ENCODE peak calls at places on chromosomes 2 and 18, in five cellular contexts. G is BJ, D is transverse colon, E is tibial artery, O is GM20000. X is an unnamed sample.

GRCh38 chr2:3173031-3173430 is 204.6 kb downstream of the EIPR1 start:
- DNase-seq in G (peak; percentile 4), O (no peak), E (no peak), D (no peak), X (no peak)

GRCh38 chr2:26336719-26337118 is 9.2 kb upstream of the SELENOI start:
- DNase-seq in E (no peak), O (no peak), D (no peak), G (no peak), X (no peak)

GRCh38 chr2:127649684-127650040 is 3.7 kb downstream of the GPR17 start:
- DNase-seq in O (peak; percentile 90), G (no peak), E (peak; percentile 89), D (peak; percentile 88), X (peak; percentile 89)

GRCh38 chr2:67923696-67924095 is 139.1 kb downstream of the C1D start:
- DNase-seq in G (no peak), E (peak; percentile 25), D (no peak), O (no peak), X (no peak)

GRCh38 chr2:24702800-24703199 is 90.4 kb downstream of the PTRHD1 start:
- DNase-seq in D (no peak), E (no peak), O (no peak), G (peak; percentile 88), X (no peak)

GRCh38 chr2:80266231-80266630 is 38.3 kb downstream of the LRRTM1 start:
- DNase-seq in G (no peak), D (no peak), E (no peak), O (no peak), X (no peak)

GRCh38 chr2:136384541-136385303 is 266.8 kb upstream of the CXCR4 start:
- DNase-seq in G (no peak), E (no peak), D (peak; percentile 26), O (peak; percentile 47), X (peak; percentile 31)

GRCh38 chr2:112031473-112031872 is 23.6 kb upstream of the TMEM87B start:
- DNase-seq in D (no peak), G (no peak), O (no peak), E (peak; percentile 41), X (no peak)

GRCh38 chr2:238854246-238854645 is 6.4 kb downstream of the TWIST2 start:
- DNase-seq in G (no peak), D (no peak), O (no peak), E (no peak), X (no peak)

GRCh38 chr2:25654801-25655200 is 18.6 kb downstream of the DTNB start:
- DNase-seq in D (no peak), E (no peak), O (no peak), G (no peak), X (no peak)

GRCh38 chr18:60070631-60071030 is 170.8 kb downstream of the PMAIP1 start:
- DNase-seq in G (no peak), D (no peak), O (no peak), E (no peak), X (no peak)

GRCh38 chr2:44549099-44549471 is 187.3 kb downstream of the CAMKMT start:
- DNase-seq in O (no peak), E (no peak), D (no peak), G (peak; percentile 63), X (no peak)

GRCh38 chr18:59778434-59778833 is 81.2 kb upstream of the CCBE1 start:
- DNase-seq in O (no peak), D (no peak), G (no peak), E (no peak), X (no peak)

GRCh38 chr18:22088029-22088428 is 81.4 kb upstream of the GATA6 start:
- DNase-seq in D (peak; percentile 80), O (no peak), G (no peak), E (no peak), X (no peak)

GRCh38 chr2:159098815-159099455 is 130.5 kb downstream of the TANC1 start:
- DNase-seq in O (no peak), E (no peak), D (no peak), G (no peak), X (no peak)

GRCh38 chr2:133667085-133667484 is 98.8 kb upstream of the NCKAP5 start:
- DNase-seq in G (no peak), D (no peak), E (no peak), O (no peak), X (no peak)

GRCh38 chr2:37776487-37776886 is 105.0 kb upstream of the CDC42EP3 start:
- DNase-seq in D (no peak), G (peak; percentile 60), E (no peak), O (no peak), X (no peak)

GRCh38 chr2:61631321-61631720 is 93.2 kb upstream of the XPO1 start:
- DNase-seq in E (no peak), D (no peak), O (no peak), G (no peak), X (no peak)

GRCh38 chr2:143907801-143908200 is 612.1 kb downstream of the ZEB2 start:
- DNase-seq in E (no peak), G (peak; percentile 37), O (no peak), D (no peak), X (no peak)

GRCh38 chr2:231718799-231719198 is 10.5 kb downstream of the PTMA start:
- DNase-seq in E (no peak), O (no peak), D (no peak), G (no peak), X (no peak)

GRCh38 chr2:231720292-231720691 is 12.0 kb downstream of the PTMA start:
- DNase-seq in O (no peak), D (no peak), G (no peak), E (no peak), X (no peak)

GRCh38 chr2:231722721-231723307 is 14.5 kb downstream of the PTMA start:
- DNase-seq in G (no peak), D (no peak), O (no peak), E (no peak), X (no peak)

GRCh38 chr2:231721641-231722310 is 13.5 kb downstream of the PTMA start:
- DNase-seq in O (no peak), E (no peak), G (no peak), D (no peak), X (no peak)

DNA sequence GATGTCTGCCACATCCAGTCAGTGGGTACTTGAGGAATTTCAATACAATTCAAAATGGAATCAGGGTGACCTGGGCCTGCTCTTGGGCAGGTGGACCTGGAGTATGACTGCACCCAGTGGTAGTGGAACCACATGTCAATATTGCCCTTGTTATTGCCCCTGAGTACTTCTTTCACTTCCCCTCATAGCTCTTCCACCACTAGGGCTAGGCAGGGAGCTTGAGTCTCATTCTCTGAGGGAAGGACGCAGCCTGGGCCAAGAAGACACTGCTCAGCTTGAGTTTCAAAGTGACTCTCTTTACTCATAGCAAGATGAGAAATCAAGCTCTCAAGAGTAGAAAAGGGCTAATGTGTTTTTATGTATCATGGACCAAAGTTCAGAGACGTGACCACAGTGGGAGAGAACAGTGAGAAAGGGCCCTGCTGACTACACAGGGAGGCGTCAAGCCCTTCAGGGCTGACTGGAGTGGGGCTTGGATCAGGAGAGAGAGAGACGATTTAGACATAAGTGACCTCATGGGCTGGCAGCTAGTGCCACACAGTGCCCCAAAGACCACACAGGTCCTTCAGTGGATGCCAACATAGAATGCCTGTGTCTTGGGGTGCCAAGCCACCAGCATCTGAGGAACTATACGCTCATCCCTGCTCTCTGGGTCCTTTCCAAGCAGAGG is 12.8 kb downstream of the PTMA start:
- DNase-seq in E (no peak), D (no peak), O (peak; percentile 61), G (no peak), X (peak; percentile 64)
- TF ChIP-seq CTCF in E (no peak), D (no peak), O (no peak), G (no peak), X (no peak)

DNA sequence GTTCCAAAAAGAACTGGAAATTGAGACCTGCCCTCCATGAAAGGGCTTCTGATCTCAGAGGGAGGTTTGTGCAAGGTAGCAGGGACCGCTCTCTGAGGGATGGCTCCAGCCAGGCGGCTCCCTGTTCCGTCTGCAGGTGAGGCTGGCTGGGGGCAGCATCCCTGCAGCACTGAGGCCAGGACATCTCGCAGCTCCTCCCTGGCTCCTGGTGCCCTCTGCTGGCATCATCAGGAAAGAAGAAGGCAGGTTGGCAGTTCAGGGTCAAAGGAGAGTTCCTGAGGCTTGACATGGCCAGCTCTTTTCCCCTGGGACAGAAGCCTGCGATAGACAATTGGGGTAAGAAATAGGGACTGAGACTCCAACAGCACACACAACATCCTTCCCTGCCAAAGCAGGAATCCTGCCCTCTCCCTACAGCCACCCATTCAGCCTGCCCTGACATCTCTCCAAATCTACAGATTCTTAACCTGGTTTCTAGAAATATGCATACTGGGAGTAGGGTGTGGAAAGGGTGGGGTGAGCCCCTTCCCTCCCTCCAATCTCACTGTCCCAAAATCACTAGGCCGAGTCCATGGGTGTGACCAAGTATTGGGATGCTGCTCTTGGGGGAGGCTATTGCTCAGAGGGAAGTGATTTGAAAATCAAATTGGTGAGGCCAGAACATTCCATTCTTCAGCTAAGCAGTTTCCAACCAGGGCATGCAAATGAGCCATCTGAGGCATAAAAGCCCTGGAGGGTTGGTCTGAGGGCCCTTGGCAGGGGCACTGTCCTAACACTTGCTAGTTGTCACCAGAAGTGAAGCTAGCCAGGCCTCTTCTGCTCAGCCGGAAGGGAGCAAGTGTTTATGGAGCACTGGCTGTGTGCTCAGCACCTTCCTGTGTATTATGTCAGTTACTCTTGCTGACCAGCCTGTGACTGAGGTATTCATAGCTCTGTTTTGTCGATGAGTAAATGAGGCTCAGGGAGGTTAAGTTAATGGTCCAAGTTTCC is 185.4 kb downstream of the TFCP2L1 start:
- DNase-seq in G (no peak), D (peak; percentile 45), O (no peak), E (no peak), X (no peak)
- TF ChIP-seq CTCF in G (peak; percentile 57), D (peak; percentile 35), O (peak; percentile 7), E (no peak), X (peak; percentile 27)

DNA sequence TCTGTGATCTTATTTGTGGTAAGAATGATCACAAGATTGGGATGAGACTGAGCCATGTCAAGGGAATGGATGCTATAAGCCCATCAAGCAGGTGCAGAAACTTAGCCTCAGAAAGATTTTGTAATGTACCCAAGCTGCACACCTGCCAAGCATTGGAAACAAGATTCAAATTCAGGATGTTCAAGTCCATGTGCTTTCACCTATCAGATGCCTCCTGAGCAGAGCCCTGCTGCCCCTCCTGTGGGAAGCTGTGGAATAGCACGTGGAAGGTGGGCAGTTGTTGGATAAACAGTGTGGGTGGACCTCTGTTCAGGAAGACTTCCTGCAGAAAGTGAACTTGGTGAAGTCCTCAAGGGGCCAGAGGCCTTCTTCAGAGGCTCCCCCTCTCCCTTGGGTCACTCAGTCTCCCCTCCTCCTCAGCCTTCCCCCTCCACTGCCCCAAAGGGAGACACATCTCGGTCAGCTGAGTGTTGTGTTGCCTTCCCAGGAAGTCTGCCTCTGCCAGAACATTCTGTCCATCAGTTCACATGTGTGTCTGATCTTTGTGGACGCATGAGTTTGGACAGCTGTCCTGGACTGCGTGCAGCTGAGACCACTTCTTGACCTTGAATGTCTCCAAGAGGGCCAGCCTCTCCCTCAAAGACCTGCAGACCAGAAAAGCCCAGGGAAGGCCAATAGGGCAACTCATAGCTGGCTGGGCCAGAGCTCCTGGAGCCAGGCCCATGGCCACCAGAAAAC is 186.1 kb downstream of the INHBB start:
- DNase-seq in E (peak; percentile 65), G (no peak), O (no peak), D (no peak), X (no peak)
- TF ChIP-seq CTCF in E (no peak), G (no peak), O (no peak), D (no peak), X (no peak)

GRCh38 chr2:172429351-172429968 is 2.1 kb downstream of the ITGA6 start:
- DNase-seq in G (no peak), O (no peak), D (no peak), E (no peak), X (no peak)
- TF ChIP-seq CTCF in G (peak; percentile 6), O (no peak), D (no peak), E (no peak), X (no peak)

GRCh38 chr2:169767243-169767888 is 31.3 kb upstream of the SSB start:
- DNase-seq in O (peak; percentile 74), G (no peak), D (peak; percentile 64), E (peak; percentile 61), X (peak; percentile 73)
- TF ChIP-seq CTCF in O (peak; percentile 36), G (peak; percentile 74), D (peak; percentile 80), E (peak; percentile 49), X (peak; percentile 59)

GRCh38 chr2:104804148-104804890 is 49.6 kb upstream of the POU3F3 start:
- DNase-seq in D (no peak), G (no peak), O (no peak), E (no peak), X (no peak)
- TF ChIP-seq CTCF in D (no peak), G (no peak), O (no peak), E (no peak), X (no peak)